ENCODE peak calls at places on chromosome 15, in eight cellular contexts. U is hepatocyte; M is EH; V is stimulated activated CD8-positive, alpha-beta memory T cell treated with anti-CD3 and anti-CD28 coated beads, Interleukin-4, amount 100 ng/mL, for 4 hours; K is stimulated activated CD4-positive, alpha-beta T cell treated with anti-CD3 and anti-CD28 coated beads, Interleukin-15, amount 100 ng/mL, for 1 hour; Y is activated effector memory CD4-positive, alpha-beta T cell treated with Interleukin-2 at 50 U/mL for 16 hours; H is T follicular helper cell; Z is body of pancreas. B is an unnamed sample.

GRCh38 chr15:50353251-50353998 is 1.6 kb downstream of the GABPB1 start:
- DNase-seq in U (peak; percentile 32), M (peak; percentile 93), V (no peak), K (no peak), Y (no peak), H (peak; percentile 30), Z (no peak), B (no peak)

GRCh38 chr15:41546846-41547786 is 3.1 kb upstream of the RPAP1 start:
- DNase-seq in U (no peak), M (peak; percentile 85), V (no peak), K (no peak), Y (no peak), H (no peak), Z (no peak), B (no peak)

GRCh38 chr15:91936182-91936775 is 82.8 kb downstream of the SLCO3A1 start:
- DNase-seq in U (no peak), M (peak; percentile 28), V (no peak), K (no peak), Y (no peak), H (no peak), Z (no peak), B (no peak)

GRCh38 chr15:31815411-31816155 is 214.7 kb upstream of the CHRNA7 start:
- DNase-seq in U (no peak), M (no peak), V (no peak), K (no peak), Y (no peak), H (no peak), Z (no peak), B (no peak)

GRCh38 chr15:80072285-80072684 is 12.8 kb downstream of the ZFAND6 start:
- DNase-seq in U (peak; percentile 81), M (peak; percentile 89), V (no peak), K (no peak), Y (no peak), H (no peak), Z (peak; percentile 61), B (no peak)

GRCh38 chr15:47571241-47571640 is 146.1 kb upstream of the SEMA6D start:
- DNase-seq in U (no peak), M (no peak), V (no peak), K (no peak), Y (no peak), H (no peak), Z (no peak), B (no peak)

GRCh38 chr15:48397841-48398240 is 66.6 kb downstream of the DUT start:
- DNase-seq in U (no peak), M (no peak), V (no peak), K (no peak), Y (no peak), H (no peak), Z (no peak), B (no peak)

GRCh38 chr15:52144656-52145055 is 32.1 kb upstream of the BCL2L10 start:
- DNase-seq in U (no peak), M (peak; percentile 87), V (no peak), K (no peak), Y (no peak), H (no peak), Z (no peak), B (no peak)

B was measured in C1 segment of cervical spinal cord.